ENCODE peak calls at places on chromosomes 1 and 21, in nine cellular contexts. B, I, C, R, D, Q, N, T and Y are unnamed samples.
A peak's percentile ranks its signal among the peaks of the same experiment; 100 is the strongest.

GRCh38 chr1:185017338-185017737 is 28.0 kb upstream of the RNF2 start:
- DNase-seq in B (no peak), I (no peak), C (peak; percentile 92), R (no peak), D (no peak), Q (no peak), N (peak; percentile 88), T (peak; percentile 18), Y (no peak)

GRCh38 chr1:53573931-53574330 is 114.7 kb downstream of the DMRTB1 start:
- DNase-seq in B (no peak), I (no peak), C (no peak), R (no peak), D (peak; percentile 34), Q (no peak), N (no peak), T (no peak), Y (peak; percentile 1)

GRCh38 chr1:30844631-30845030 is 63.9 kb downstream of the SDC3 start:
- DNase-seq in B (no peak), I (no peak), C (no peak), R (no peak), D (no peak), Q (no peak), N (no peak), T (no peak), Y (no peak)

GRCh38 chr1:201714542-201715276 is 114.2 kb upstream of the IPO9 start:
- DNase-seq in B (no peak), I (peak; percentile 71), C (peak; percentile 100), R (peak; percentile 85), D (no peak), Q (peak; percentile 95), N (peak; percentile 99), T (peak; percentile 98), Y (no peak)

GRCh38 chr1:162663589-162664030 is 31.3 kb downstream of the DDR2 start:
- DNase-seq in B (peak; percentile 29), I (no peak), C (no peak), R (peak; percentile 34), D (no peak), Q (peak; percentile 68), N (peak; percentile 94), T (no peak), Y (no peak)

GRCh38 chr1:176745945-176746344 is 283.0 kb downstream of the PAPPA2 start:
- DNase-seq in B (no peak), I (no peak), C (no peak), R (no peak), D (no peak), Q (no peak), N (peak; percentile 5), T (no peak), Y (no peak)

GRCh38 chr1:92754000-92754787 is 30.7 kb downstream of the EVI5 start:
- DNase-seq in B (no peak), I (no peak), C (no peak), R (no peak), D (no peak), Q (no peak), N (peak; percentile 86), T (no peak), Y (no peak)

GRCh38 chr21:36698160-36699025 is 522 bp upstream of the SIM2 start:
- DNase-seq in B (no peak), I (no peak), C (no peak), R (no peak), D (no peak), Q (no peak), N (peak; percentile 38), T (peak; percentile 42), Y (no peak)

GRCh38 chr1:223708001-223708359 is 4.4 kb upstream of the CAPN2 start:
- DNase-seq in B (no peak), I (no peak), C (no peak), R (no peak), D (no peak), Q (no peak), N (no peak), T (no peak), Y (no peak)

GRCh38 chr1:81803423-81804103 is 2.8 kb downstream of the ADGRL2 start:
- DNase-seq in B (no peak), I (peak; percentile 29), C (no peak), R (no peak), D (no peak), Q (no peak), N (no peak), T (no peak), Y (no peak)

GRCh38 chr1:8120693-8121260 is 94.7 kb upstream of the ERRFI1 start:
- DNase-seq in B (no peak), I (no peak), C (no peak), R (no peak), D (no peak), Q (no peak), N (no peak), T (no peak), Y (no peak)

GRCh38 chr21:15774590-15774989 is 44.8 kb downstream of the USP25 start:
- DNase-seq in B (no peak), I (no peak), C (no peak), R (no peak), D (no peak), Q (no peak), N (peak; percentile 71), T (no peak), Y (no peak)

GRCh38 chr1:205064741-205065316 is 19.4 kb downstream of the TMEM81 start:
- DNase-seq in B (no peak), I (no peak), C (no peak), R (no peak), D (no peak), Q (peak; percentile 33), N (no peak), T (no peak), Y (no peak)

GRCh38 chr1:179599623-179600249 is 8.1 kb downstream of the TDRD5 start:
- DNase-seq in B (no peak), I (peak; percentile 64), C (no peak), R (no peak), D (no peak), Q (no peak), N (peak; percentile 15), T (peak; percentile 20), Y (no peak)

GRCh38 chr1:179090923-179091322 is 9.1 kb downstream of the TOR3A start:
- DNase-seq in B (no peak), I (no peak), C (no peak), R (no peak), D (no peak), Q (no peak), N (no peak), T (no peak), Y (no peak)

GRCh38 chr1:178362784-178363183 is 134.0 kb downstream of the CLEC20A start:
- DNase-seq in B (no peak), I (no peak), C (no peak), R (no peak), D (no peak), Q (no peak), N (peak; percentile 57), T (no peak), Y (no peak)

GRCh38 chr1:185520188-185520935 is 203.3 kb upstream of the IVNS1ABP start:
- DNase-seq in B (no peak), I (no peak), C (no peak), R (no peak), D (no peak), Q (no peak), N (no peak), T (no peak), Y (no peak)

GRCh38 chr1:4974981-4975685 is 320.7 kb downstream of the AJAP1 start:
- DNase-seq in B (no peak), I (no peak), C (no peak), R (no peak), D (no peak), Q (no peak), N (no peak), T (no peak), Y (no peak)

GRCh38 chr21:37712204-37712934 is 203.9 kb downstream of the KCNJ6 start:
- DNase-seq in B (no peak), I (peak; percentile 55), C (peak; percentile 19), R (peak; percentile 63), D (no peak), Q (no peak), N (peak; percentile 72), T (peak; percentile 27), Y (peak; percentile 58)

DNA sequence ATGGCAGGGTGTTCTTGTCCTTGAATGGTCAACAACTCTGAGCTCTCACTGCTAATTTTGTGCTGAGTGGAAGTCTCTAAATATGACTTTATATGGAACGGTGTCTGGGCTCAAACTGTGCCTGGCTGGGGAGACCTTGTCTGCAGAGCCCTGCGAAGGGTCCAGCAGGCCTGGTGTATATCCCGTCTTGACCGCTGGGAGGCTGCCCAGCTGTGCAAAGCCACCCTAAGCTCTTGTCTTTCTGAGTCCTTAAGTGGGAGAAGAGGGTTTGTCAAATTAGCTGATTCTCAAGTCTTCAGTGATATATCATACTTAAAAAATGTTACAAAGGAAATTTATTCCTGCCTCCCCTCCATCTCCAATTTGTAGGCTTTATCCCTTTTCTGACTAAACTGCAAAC is 198.7 kb downstream of the KCNJ6 start:
- DNase-seq in B (no peak), I (no peak), C (no peak), R (no peak), D (no peak), Q (no peak), N (no peak), T (no peak), Y (no peak)
- TF ChIP-seq CTCF in B (no peak), I (no peak), C (no peak), R (no peak), D (no peak), Q (no peak), N (peak; percentile 11), T (no peak), Y (no peak)

DNA sequence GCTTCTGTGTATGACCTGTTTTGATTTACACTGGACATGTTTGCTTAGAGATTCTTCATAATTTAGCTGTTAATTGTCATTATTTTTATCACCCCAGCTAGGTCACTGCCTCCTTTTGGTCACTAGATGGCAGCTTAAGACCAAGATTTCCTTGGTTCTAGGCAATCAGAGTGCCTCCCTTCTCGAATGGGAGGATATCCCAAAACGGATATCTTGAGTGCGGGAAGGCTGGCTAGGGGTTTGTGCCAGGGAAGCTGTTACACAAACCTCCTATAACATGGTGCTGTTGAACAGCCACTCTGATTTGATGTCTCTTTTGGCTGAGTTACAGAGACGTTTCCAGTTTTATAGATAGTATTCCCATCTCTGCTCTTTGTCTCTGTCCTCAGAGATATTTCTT is 283.5 kb downstream of the S1PR1 start:
- DNase-seq in B (no peak), I (peak; percentile 22), C (no peak), R (no peak), D (peak; percentile 41), Q (no peak), N (peak; percentile 45), T (peak; percentile 3), Y (no peak)
- TF ChIP-seq CTCF in B (peak; percentile 84), I (peak; percentile 73), C (peak; percentile 72), R (peak; percentile 40), D (peak; percentile 73), Q (peak; percentile 23), N (peak; percentile 87), T (peak; percentile 43), Y (peak; percentile 56)

DNA sequence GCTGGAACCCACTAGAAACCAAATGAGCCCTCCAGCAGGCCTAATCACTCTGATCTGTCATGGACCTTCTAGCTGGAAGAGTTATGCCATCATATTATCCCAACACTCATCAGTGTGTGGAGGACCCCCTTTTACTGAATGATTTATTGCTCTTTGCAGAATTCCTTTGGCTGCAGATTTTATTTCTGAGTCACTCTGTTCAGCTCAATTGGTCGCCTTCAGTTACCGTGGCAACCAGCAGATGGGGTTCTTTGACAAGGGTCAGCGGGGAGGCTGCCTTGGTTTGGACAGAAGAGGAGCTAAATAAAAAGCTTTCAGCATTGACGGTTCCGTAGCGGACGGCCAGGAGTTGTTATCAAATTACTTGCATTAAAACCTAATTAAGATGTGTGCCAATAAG is 220.1 kb downstream of the SDCCAG8 start:
- DNase-seq in B (no peak), I (no peak), C (no peak), R (no peak), D (no peak), Q (no peak), N (peak; percentile 34), T (no peak), Y (no peak)
- TF ChIP-seq CTCF in B (no peak), I (no peak), C (peak; percentile 35), R (no peak), D (no peak), Q (no peak), N (peak; percentile 22), T (no peak), Y (no peak)

GRCh38 chr1:24190970-24191570 is 4.0 kb upstream of the IFNLR1 start:
- DNase-seq in B (peak; percentile 72), I (no peak), C (no peak), R (no peak), D (peak; percentile 86), Q (peak; percentile 11), N (no peak), T (no peak), Y (no peak)
- TF ChIP-seq CTCF in B (no peak), I (no peak), C (no peak), R (no peak), D (no peak), Q (no peak), N (no peak), T (no peak), Y (no peak)